ENCODE peak calls at places on chromosomes 11 and 22, in four cellular contexts. P is tibial nerve, R is neuronal stem cell, Q is Right ventricle myocardium superior. H is an unnamed sample.

GRCh38 chr22:24994070-24994763 is 41.7 kb downstream of the KIAA1671 start:
- DNase-seq in R (no peak), P (no peak), Q (no peak), H (no peak)

GRCh38 chr22:44192098-44192810 is 11.5 kb downstream of the PARVG start:
- DNase-seq in P (no peak), R (no peak), Q (no peak), H (peak)

GRCh38 chr11:17699157-17700114 is 19.9 kb upstream of the MYOD1 start:
- DNase-seq in Q (no peak), P (no peak), R (no peak), H (no peak)

GRCh38 chr11:103888541-103888951 is 147.9 kb upstream of the DDI1 start:
- DNase-seq in R (no peak), Q (no peak), P (no peak), H (no peak)

GRCh38 chr11:94925422-94926270 is 47.7 kb downstream of the CWC15 start:
- DNase-seq in R (no peak), P (no peak), Q (no peak), H (no peak)

GRCh38 chr22:50151571-50152537 is 18.7 kb upstream of the PANX2 start:
- DNase-seq in R (no peak), P (no peak), Q (no peak), H (no peak)

GRCh38 chr11:353315-353857 is 15.9 kb upstream of the B4GALNT4 start:
- DNase-seq in Q (peak), P (peak), R (no peak), H (peak)

GRCh38 chr11:100573911-100574513 is 113.1 kb upstream of the ARHGAP42 start:
- DNase-seq in R (no peak), P (no peak), Q (no peak), H (no peak)

GRCh38 chr11:134951305-134951700 is 539.3 kb upstream of the B3GAT1 start:
- DNase-seq in Q (peak), R (no peak), P (peak), H (no peak)

GRCh38 chr11:118996926-118997626 is 862 bp upstream of the CENATAC start:
- DNase-seq in R (no peak), Q (no peak), P (no peak), H (no peak)

GRCh38 chr11:34667810-34668582 is 47.1 kb downstream of the EHF start:
- DNase-seq in P (no peak), Q (no peak), R (no peak), H (no peak)

GRCh38 chr22:26589367-26589844 is 526 bp downstream of the TPST2 start:
- DNase-seq in P (no peak), R (peak), Q (peak), H (peak)

GRCh38 chr11:15201586-15201985 is 86.9 kb downstream of the INSC start:
- DNase-seq in R (no peak), P (no peak), Q (no peak), H (no peak)

GRCh38 chr22:46123694-46124382 is 26.5 kb upstream of the PPARA start:
- DNase-seq in P (no peak), R (no peak), Q (no peak), H (no peak)

GRCh38 chr11:67582026-67582425 is 1.6 kb upstream of the GSTP1 start:
- DNase-seq in P (no peak), Q (no peak), R (no peak), H (no peak)

GRCh38 chr11:12890476-12890875 is 118.6 kb upstream of the RASSF10 start:
- DNase-seq in P (no peak), R (no peak), Q (no peak), H (no peak)

GRCh38 chr11:128500488-128500887 is 86.9 kb downstream of the ETS1 start:
- DNase-seq in R (no peak), P (no peak), Q (no peak), H (no peak)

GRCh38 chr22:18023509-18024275 is 669 bp downstream of the MICAL3 start:
- DNase-seq in P (peak), R (peak), Q (peak), H (no peak)

GRCh38 chr11:27904358-27905055 is 203.4 kb downstream of the KIF18A start:
- DNase-seq in R (no peak), P (no peak), Q (no peak), H (no peak)

GRCh38 chr11:16912607-16913006 is 101.6 kb downstream of the PLEKHA7 start:
- DNase-seq in P (no peak), Q (no peak), R (no peak), H (no peak)

GRCh38 chr11:100563541-100564280 is 123.4 kb upstream of the ARHGAP42 start:
- DNase-seq in P (no peak), R (no peak), Q (no peak), H (no peak)

GRCh38 chr11:121534131-121535093 is 81.6 kb upstream of the SORL1-AS1 start:
- DNase-seq in R (no peak), P (no peak), Q (no peak), H (no peak)

GRCh38 chr22:27798526-27799333 is 2.8 kb downstream of the MN1 start:
- DNase-seq in Q (no peak), P (no peak), R (no peak), H (no peak)